ENCODE peak calls at places on chromosomes 7 and 10, in nine cellular contexts. One of them, this sample, is unnamed.

GRCh38 chr10:131187274-131187673 is 124.2 kb downstream of the TCERG1L start:
- DNase-seq in ELR: no peak
- DNase-seq in glomerular endothelial cell: no peak
- DNase-seq in retina: no peak
- DNase-seq in neural crest cell: no peak
- DNase-seq in T follicular helper cell: no peak
- DNase-seq in upper lobe of right lung: peak
- DNase-seq in heart right ventricle: no peak
- DNase-seq in stimulated activated CD8-positive, alpha-beta memory T cell treated with anti-CD3 and anti-CD28 coated beads, Interleukin-15, amount 100 ng/mL, for 1 hour: no peak
- DNase-seq in this sample: no peak

GRCh38 chr7:29332027-29332806 is 137.6 kb downstream of the CHN2 start:
- DNase-seq in ELR: no peak
- DNase-seq in glomerular endothelial cell: no peak
- DNase-seq in retina: no peak
- DNase-seq in neural crest cell: no peak
- DNase-seq in T follicular helper cell: no peak
- DNase-seq in upper lobe of right lung: no peak
- DNase-seq in heart right ventricle: no peak
- DNase-seq in stimulated activated CD8-positive, alpha-beta memory T cell treated with anti-CD3 and anti-CD28 coated beads, Interleukin-15, amount 100 ng/mL, for 1 hour: no peak
- DNase-seq in this sample: no peak

GRCh38 chr7:5043661-5044060 is 2.0 kb upstream of the RBAK start:
- DNase-seq in ELR: no peak
- DNase-seq in glomerular endothelial cell: no peak
- DNase-seq in retina: no peak
- DNase-seq in neural crest cell: no peak
- DNase-seq in T follicular helper cell: no peak
- DNase-seq in upper lobe of right lung: no peak
- DNase-seq in heart right ventricle: no peak
- DNase-seq in stimulated activated CD8-positive, alpha-beta memory T cell treated with anti-CD3 and anti-CD28 coated beads, Interleukin-15, amount 100 ng/mL, for 1 hour: no peak
- DNase-seq in this sample: no peak

GRCh38 chr7:44994877-44995554 is 5.0 kb upstream of the CCM2 start:
- DNase-seq in ELR: no peak
- DNase-seq in glomerular endothelial cell: no peak
- DNase-seq in retina: no peak
- DNase-seq in neural crest cell: no peak
- DNase-seq in T follicular helper cell: no peak
- DNase-seq in upper lobe of right lung: no peak
- DNase-seq in heart right ventricle: no peak
- DNase-seq in stimulated activated CD8-positive, alpha-beta memory T cell treated with anti-CD3 and anti-CD28 coated beads, Interleukin-15, amount 100 ng/mL, for 1 hour: no peak
- DNase-seq in this sample: peak

GRCh38 chr10:91552706-91553105 is 80.2 kb downstream of the PPP1R3C start:
- DNase-seq in ELR: peak
- DNase-seq in glomerular endothelial cell: no peak
- DNase-seq in retina: no peak
- DNase-seq in neural crest cell: no peak
- DNase-seq in T follicular helper cell: no peak
- DNase-seq in upper lobe of right lung: no peak
- DNase-seq in heart right ventricle: peak
- DNase-seq in stimulated activated CD8-positive, alpha-beta memory T cell treated with anti-CD3 and anti-CD28 coated beads, Interleukin-15, amount 100 ng/mL, for 1 hour: no peak
- DNase-seq in this sample: peak

GRCh38 chr7:150399421-150399820 is 20.3 kb downstream of the ZNF775 start:
- DNase-seq in ELR: no peak
- DNase-seq in glomerular endothelial cell: no peak
- DNase-seq in retina: no peak
- DNase-seq in neural crest cell: no peak
- DNase-seq in T follicular helper cell: no peak
- DNase-seq in upper lobe of right lung: no peak
- DNase-seq in heart right ventricle: no peak
- DNase-seq in stimulated activated CD8-positive, alpha-beta memory T cell treated with anti-CD3 and anti-CD28 coated beads, Interleukin-15, amount 100 ng/mL, for 1 hour: no peak
- DNase-seq in this sample: no peak

GRCh38 chr10:72186633-72187330 is 29.0 kb upstream of the ANAPC16 start:
- DNase-seq in ELR: no peak
- DNase-seq in glomerular endothelial cell: peak
- DNase-seq in retina: no peak
- DNase-seq in neural crest cell: no peak
- DNase-seq in T follicular helper cell: no peak
- DNase-seq in upper lobe of right lung: no peak
- DNase-seq in heart right ventricle: peak
- DNase-seq in stimulated activated CD8-positive, alpha-beta memory T cell treated with anti-CD3 and anti-CD28 coated beads, Interleukin-15, amount 100 ng/mL, for 1 hour: no peak
- DNase-seq in this sample: no peak

GRCh38 chr10:29329420-29329819 is 40.5 kb downstream of the LYZL1 start:
- DNase-seq in ELR: no peak
- DNase-seq in glomerular endothelial cell: no peak
- DNase-seq in retina: no peak
- DNase-seq in neural crest cell: no peak
- DNase-seq in T follicular helper cell: no peak
- DNase-seq in upper lobe of right lung: no peak
- DNase-seq in heart right ventricle: no peak
- DNase-seq in stimulated activated CD8-positive, alpha-beta memory T cell treated with anti-CD3 and anti-CD28 coated beads, Interleukin-15, amount 100 ng/mL, for 1 hour: no peak
- DNase-seq in this sample: no peak

GRCh38 chr7:131488361-131488760 is 68.1 kb downstream of the PODXL start:
- DNase-seq in ELR: peak
- DNase-seq in glomerular endothelial cell: no peak
- DNase-seq in retina: no peak
- DNase-seq in neural crest cell: no peak
- DNase-seq in T follicular helper cell: no peak
- DNase-seq in upper lobe of right lung: no peak
- DNase-seq in heart right ventricle: no peak
- DNase-seq in stimulated activated CD8-positive, alpha-beta memory T cell treated with anti-CD3 and anti-CD28 coated beads, Interleukin-15, amount 100 ng/mL, for 1 hour: no peak
- DNase-seq in this sample: peak

GRCh38 chr7:15692621-15693020 is 6.1 kb upstream of the MEOX2 start:
- DNase-seq in ELR: no peak
- DNase-seq in glomerular endothelial cell: no peak
- DNase-seq in retina: no peak
- DNase-seq in neural crest cell: no peak
- DNase-seq in T follicular helper cell: no peak
- DNase-seq in upper lobe of right lung: no peak
- DNase-seq in heart right ventricle: no peak
- DNase-seq in stimulated activated CD8-positive, alpha-beta memory T cell treated with anti-CD3 and anti-CD28 coated beads, Interleukin-15, amount 100 ng/mL, for 1 hour: no peak
- DNase-seq in this sample: no peak

GRCh38 chr10:31929260-31929985 is 792 bp upstream of the ARHGAP12 start:
- DNase-seq in ELR: peak
- DNase-seq in glomerular endothelial cell: no peak
- DNase-seq in retina: no peak
- DNase-seq in neural crest cell: no peak
- DNase-seq in T follicular helper cell: no peak
- DNase-seq in upper lobe of right lung: peak
- DNase-seq in heart right ventricle: peak
- DNase-seq in stimulated activated CD8-positive, alpha-beta memory T cell treated with anti-CD3 and anti-CD28 coated beads, Interleukin-15, amount 100 ng/mL, for 1 hour: no peak
- DNase-seq in this sample: peak

GRCh38 chr10:105742923-105743322 is 1101.8 kb downstream of the SORCS3 start:
- DNase-seq in ELR: no peak
- DNase-seq in glomerular endothelial cell: no peak
- DNase-seq in retina: no peak
- DNase-seq in neural crest cell: no peak
- DNase-seq in T follicular helper cell: no peak
- DNase-seq in upper lobe of right lung: no peak
- DNase-seq in heart right ventricle: no peak
- DNase-seq in stimulated activated CD8-positive, alpha-beta memory T cell treated with anti-CD3 and anti-CD28 coated beads, Interleukin-15, amount 100 ng/mL, for 1 hour: no peak
- DNase-seq in this sample: no peak

GRCh38 chr7:73560035-73560835 is 2.7 kb upstream of the BCL7B start:
- DNase-seq in ELR: peak
- DNase-seq in glomerular endothelial cell: no peak
- DNase-seq in retina: no peak
- DNase-seq in neural crest cell: no peak
- DNase-seq in T follicular helper cell: no peak
- DNase-seq in upper lobe of right lung: no peak
- DNase-seq in heart right ventricle: no peak
- DNase-seq in stimulated activated CD8-positive, alpha-beta memory T cell treated with anti-CD3 and anti-CD28 coated beads, Interleukin-15, amount 100 ng/mL, for 1 hour: no peak
- DNase-seq in this sample: peak